ENCODE peak calls at places on chromosomes 1 and 21, in ten cellular contexts. One of them, this sample, is unnamed.

GRCh38 chr1:221263831-221264767 is 384.9 kb downstream of the HLX start:
- DNase-seq in uterus: no peak
- DNase-seq in spleen: no peak
- DNase-seq in body of pancreas: peak; percentile 47
- DNase-seq in upper lobe of left lung: no peak
- DNase-seq in H1: peak; percentile 57
- DNase-seq in IMR-90: peak; percentile 89
- DNase-seq in stomach: peak; percentile 27
- DNase-seq in esophagus squamous epithelium: peak; percentile 3
- DNase-seq in ovary: no peak
- DNase-seq in this sample: peak; percentile 59

GRCh38 chr1:25996966-25997758 is 701 bp downstream of the PAFAH2 start:
- DNase-seq in uterus: peak; percentile 24
- DNase-seq in spleen: no peak
- DNase-seq in body of pancreas: no peak
- DNase-seq in upper lobe of left lung: no peak
- DNase-seq in H1: no peak
- DNase-seq in IMR-90: peak; percentile 71
- DNase-seq in stomach: no peak
- DNase-seq in esophagus squamous epithelium: no peak
- DNase-seq in ovary: no peak
- DNase-seq in this sample: no peak

GRCh38 chr1:77193951-77194350 is 25.3 kb downstream of the PIGK start:
- DNase-seq in uterus: no peak
- DNase-seq in spleen: no peak
- DNase-seq in body of pancreas: no peak
- DNase-seq in upper lobe of left lung: no peak
- DNase-seq in H1: no peak
- DNase-seq in IMR-90: no peak
- DNase-seq in stomach: no peak
- DNase-seq in esophagus squamous epithelium: no peak
- DNase-seq in ovary: no peak
- DNase-seq in this sample: no peak

GRCh38 chr1:109239047-109239579 is 10.2 kb upstream of the CELSR2 start:
- DNase-seq in uterus: no peak
- DNase-seq in spleen: no peak
- DNase-seq in body of pancreas: no peak
- DNase-seq in upper lobe of left lung: peak; percentile 55
- DNase-seq in H1: no peak
- DNase-seq in IMR-90: no peak
- DNase-seq in stomach: no peak
- DNase-seq in esophagus squamous epithelium: no peak
- DNase-seq in ovary: no peak
- DNase-seq in this sample: no peak

GRCh38 chr1:84478876-84479868 is at the start of gene RPF1:
- DNase-seq in uterus: peak; percentile 67
- DNase-seq in spleen: peak; percentile 94
- DNase-seq in body of pancreas: peak; percentile 67
- DNase-seq in upper lobe of left lung: peak; percentile 94
- DNase-seq in H1: peak; percentile 79
- DNase-seq in IMR-90: peak; percentile 79
- DNase-seq in stomach: peak; percentile 68
- DNase-seq in esophagus squamous epithelium: peak; percentile 13
- DNase-seq in ovary: peak; percentile 74
- DNase-seq in this sample: peak; percentile 87

GRCh38 chr1:195584870-195585624 is 1023.2 kb downstream of the KCNT2 start:
- DNase-seq in uterus: no peak
- DNase-seq in spleen: peak; percentile 27
- DNase-seq in body of pancreas: no peak
- DNase-seq in upper lobe of left lung: no peak
- DNase-seq in H1: no peak
- DNase-seq in IMR-90: peak; percentile 15
- DNase-seq in stomach: no peak
- DNase-seq in esophagus squamous epithelium: no peak
- DNase-seq in ovary: no peak
- DNase-seq in this sample: no peak

GRCh38 chr21:45319461-45320211 is 31.9 kb upstream of the POFUT2 start:
- DNase-seq in uterus: no peak
- DNase-seq in spleen: peak; percentile 70
- DNase-seq in body of pancreas: no peak
- DNase-seq in upper lobe of left lung: peak; percentile 81
- DNase-seq in H1: no peak
- DNase-seq in IMR-90: peak; percentile 77
- DNase-seq in stomach: no peak
- DNase-seq in esophagus squamous epithelium: no peak
- DNase-seq in ovary: peak; percentile 43
- DNase-seq in this sample: peak; percentile 90

GRCh38 chr1:208448425-208448824 is 204.2 kb upstream of the PLXNA2 start:
- DNase-seq in uterus: no peak
- DNase-seq in spleen: no peak
- DNase-seq in body of pancreas: no peak
- DNase-seq in upper lobe of left lung: no peak
- DNase-seq in H1: no peak
- DNase-seq in IMR-90: no peak
- DNase-seq in stomach: no peak
- DNase-seq in esophagus squamous epithelium: no peak
- DNase-seq in ovary: no peak
- DNase-seq in this sample: no peak

GRCh38 chr1:163701783-163702182 is 380.0 kb downstream of the NUF2 start:
- DNase-seq in uterus: no peak
- DNase-seq in spleen: no peak
- DNase-seq in body of pancreas: no peak
- DNase-seq in upper lobe of left lung: no peak
- DNase-seq in H1: no peak
- DNase-seq in IMR-90: no peak
- DNase-seq in stomach: no peak
- DNase-seq in esophagus squamous epithelium: no peak
- DNase-seq in ovary: no peak
- DNase-seq in this sample: no peak
- H3K9me3 ChIP-seq in uterus: no peaks in the 10 kb centered on the region
- H3K9me3 ChIP-seq in spleen: no peaks in the 10 kb centered on the region
- H3K9me3 ChIP-seq in body of pancreas: no peaks in the 10 kb centered on the region
- H3K9me3 ChIP-seq in upper lobe of left lung: no peaks in the 10 kb centered on the region
- H3K9me3 ChIP-seq in H1: no peaks in the 10 kb centered on the region
- H3K9me3 ChIP-seq in IMR-90: no peaks in the 10 kb centered on the region
- H3K9me3 ChIP-seq in stomach: no peaks in the 10 kb centered on the region
- H3K9me3 ChIP-seq in esophagus squamous epithelium: no peaks in the 10 kb centered on the region
- H3K9me3 ChIP-seq in ovary: no peaks in the 10 kb centered on the region
- H3K9me3 ChIP-seq in this sample: no peaks in the 10 kb centered on the region

DNA sequence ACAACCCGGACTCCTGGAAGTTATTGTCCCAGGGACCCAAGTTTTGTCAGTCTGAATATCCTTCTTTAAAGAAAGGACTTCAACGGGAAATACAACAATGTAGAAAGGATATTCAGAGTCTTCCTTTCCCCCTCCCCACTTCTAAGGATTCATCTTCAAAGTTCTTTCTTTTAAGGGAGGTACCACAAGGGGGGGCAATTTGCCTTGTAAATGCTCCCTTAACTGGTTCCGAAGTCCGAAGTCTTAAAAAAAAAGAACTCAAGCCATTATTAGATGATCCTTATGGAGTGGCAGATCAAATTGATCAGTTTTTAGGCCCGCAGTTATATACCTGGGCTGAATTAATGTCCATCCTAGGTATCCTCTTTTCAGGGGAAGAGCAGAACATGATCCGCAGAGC is 47.0 kb downstream of the SERINC2 start:
- DNase-seq in uterus: no peak
- DNase-seq in spleen: no peak
- DNase-seq in body of pancreas: no peak
- DNase-seq in upper lobe of left lung: no peak
- DNase-seq in H1: no peak
- DNase-seq in IMR-90: peak; percentile 28
- DNase-seq in stomach: no peak
- DNase-seq in esophagus squamous epithelium: no peak
- DNase-seq in ovary: no peak
- DNase-seq in this sample: no peak
- H3K27me3 ChIP-seq in uterus: no peaks in the 10 kb centered on the region
- H3K27me3 ChIP-seq in spleen: no peaks in the 10 kb centered on the region
- H3K27me3 ChIP-seq in body of pancreas: no peaks in the 10 kb centered on the region
- H3K27me3 ChIP-seq in upper lobe of left lung: no peaks in the 10 kb centered on the region
- H3K27me3 ChIP-seq in H1: no peaks in the 10 kb centered on the region
- H3K27me3 ChIP-seq in IMR-90: peaks cover 31% of the 10 kb centered on the region
- H3K27me3 ChIP-seq in stomach: no peaks in the 10 kb centered on the region
- H3K27me3 ChIP-seq in esophagus squamous epithelium: peaks cover 29% of the 10 kb centered on the region
- H3K27me3 ChIP-seq in ovary: no peaks in the 10 kb centered on the region
- H3K27me3 ChIP-seq in this sample: no peaks in the 10 kb centered on the region

DNA sequence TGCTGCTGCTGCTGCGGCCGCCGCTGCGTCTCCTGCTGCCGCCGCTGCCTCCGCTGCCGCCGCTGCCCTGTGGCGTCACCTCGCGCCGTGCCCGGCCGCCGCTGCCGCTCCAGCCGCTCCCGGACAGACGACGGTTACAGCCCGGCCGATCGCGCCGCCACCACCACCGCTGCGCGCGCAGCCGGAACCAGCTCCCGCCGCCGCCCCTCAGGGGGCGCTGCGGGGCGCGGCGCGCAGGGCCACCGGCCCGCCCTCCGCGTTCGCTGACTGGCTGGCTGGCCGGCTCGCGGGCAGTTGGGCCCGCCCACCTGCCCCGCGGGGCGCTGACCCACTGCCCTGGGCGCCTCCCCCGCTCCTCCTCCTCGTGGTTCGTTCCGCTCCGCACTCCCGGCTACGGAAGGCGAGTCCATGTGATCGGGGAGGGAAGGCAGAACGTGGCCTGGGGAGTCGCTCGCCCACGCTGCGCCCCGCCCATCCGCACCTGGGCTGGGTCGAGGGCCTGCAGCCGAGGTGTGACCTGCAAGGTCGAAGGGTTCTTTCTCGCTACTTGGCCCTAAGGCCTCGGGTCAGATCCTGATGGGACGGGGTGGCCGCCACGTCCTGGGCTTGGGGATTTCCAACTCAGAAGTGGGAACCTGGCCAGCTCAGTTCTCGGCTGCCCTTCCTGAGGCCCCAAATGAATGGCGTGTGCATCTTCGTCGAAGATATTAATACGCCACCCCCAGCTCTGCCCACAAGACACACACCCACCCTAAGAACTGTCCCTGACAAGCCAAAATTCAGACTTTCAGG is at the start of gene PTP4A2:
- DNase-seq in uterus: peak; percentile 94
- DNase-seq in spleen: peak; percentile 98
- DNase-seq in body of pancreas: peak; percentile 96
- DNase-seq in upper lobe of left lung: peak; percentile 98
- DNase-seq in H1: peak; percentile 94
- DNase-seq in IMR-90: peak; percentile 88
- DNase-seq in stomach: peak; percentile 95
- DNase-seq in esophagus squamous epithelium: peak; percentile 62
- DNase-seq in ovary: peak; percentile 96
- DNase-seq in this sample: peak; percentile 95
- TF ChIP-seq POLR2A in uterus: peak; percentile 90
- TF ChIP-seq POLR2A in spleen: peak; percentile 71
- TF ChIP-seq POLR2A in body of pancreas: peak; percentile 87
- TF ChIP-seq POLR2A in upper lobe of left lung: no peak
- TF ChIP-seq POLR2A in H1: peak; percentile 62
- TF ChIP-seq POLR2A in IMR-90: peak; percentile 78
- TF ChIP-seq POLR2A in stomach: no peak
- TF ChIP-seq POLR2A in esophagus squamous epithelium: no peak
- TF ChIP-seq POLR2A in ovary: peak; percentile 96
- TF ChIP-seq POLR2A in this sample: no peak

DNA sequence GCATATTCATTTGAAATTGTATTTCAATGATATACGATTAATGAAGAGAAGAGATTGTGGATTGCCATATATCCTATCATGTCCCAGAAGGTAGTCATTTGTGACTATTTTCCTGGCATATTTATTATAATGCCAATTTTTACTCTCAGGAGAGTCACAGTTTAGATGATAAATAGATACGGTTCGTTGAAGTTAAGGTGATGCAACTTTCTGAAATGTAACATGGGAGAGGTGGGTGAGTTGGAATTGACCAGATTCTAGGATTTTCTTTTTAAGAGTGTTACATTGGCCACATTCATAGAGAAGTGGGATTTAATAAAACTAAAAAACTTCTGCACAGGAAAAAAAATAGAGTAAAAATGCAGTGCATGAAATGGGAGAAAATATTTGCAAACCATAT is 1138.6 kb downstream of the NCAM2 start:
- DNase-seq in uterus: no peak
- DNase-seq in spleen: no peak
- DNase-seq in body of pancreas: no peak
- DNase-seq in upper lobe of left lung: no peak
- DNase-seq in H1: no peak
- DNase-seq in IMR-90: no peak
- DNase-seq in stomach: no peak
- DNase-seq in esophagus squamous epithelium: no peak
- DNase-seq in ovary: no peak
- DNase-seq in this sample: no peak
- H3K9me3 ChIP-seq in uterus: no peaks in the 10 kb centered on the region
- H3K9me3 ChIP-seq in spleen: no peaks in the 10 kb centered on the region
- H3K9me3 ChIP-seq in body of pancreas: no peaks in the 10 kb centered on the region
- H3K9me3 ChIP-seq in upper lobe of left lung: no peaks in the 10 kb centered on the region
- H3K9me3 ChIP-seq in H1: no peaks in the 10 kb centered on the region
- H3K9me3 ChIP-seq in IMR-90: no peaks in the 10 kb centered on the region
- H3K9me3 ChIP-seq in stomach: no peaks in the 10 kb centered on the region
- H3K9me3 ChIP-seq in esophagus squamous epithelium: no peaks in the 10 kb centered on the region
- H3K9me3 ChIP-seq in ovary: no peaks in the 10 kb centered on the region
- H3K9me3 ChIP-seq in this sample: no peaks in the 10 kb centered on the region

GRCh38 chr1:37038703-37039093 is 4.4 kb upstream of the GRIK3 start:
- DNase-seq in uterus: no peak
- DNase-seq in spleen: no peak
- DNase-seq in body of pancreas: peak; percentile 53
- DNase-seq in upper lobe of left lung: no peak
- DNase-seq in H1: no peak
- DNase-seq in IMR-90: no peak
- DNase-seq in stomach: peak; percentile 33
- DNase-seq in esophagus squamous epithelium: no peak
- DNase-seq in ovary: no peak
- DNase-seq in this sample: no peak
- H3K27me3 ChIP-seq in uterus: no peaks in the 10 kb centered on the region
- H3K27me3 ChIP-seq in spleen: peaks cover 22% of the 10 kb centered on the region
- H3K27me3 ChIP-seq in body of pancreas: no peaks in the 10 kb centered on the region
- H3K27me3 ChIP-seq in upper lobe of left lung: no peaks in the 10 kb centered on the region
- H3K27me3 ChIP-seq in H1: peaks cover 10% of the 10 kb centered on the region
- H3K27me3 ChIP-seq in IMR-90: peaks cover 24% of the 10 kb centered on the region
- H3K27me3 ChIP-seq in stomach: peaks cover 74% of the 10 kb centered on the region
- H3K27me3 ChIP-seq in esophagus squamous epithelium: peaks cover 99% of the 10 kb centered on the region
- H3K27me3 ChIP-seq in ovary: no peaks in the 10 kb centered on the region
- H3K27me3 ChIP-seq in this sample: peaks cover 68% of the 10 kb centered on the region

DNA sequence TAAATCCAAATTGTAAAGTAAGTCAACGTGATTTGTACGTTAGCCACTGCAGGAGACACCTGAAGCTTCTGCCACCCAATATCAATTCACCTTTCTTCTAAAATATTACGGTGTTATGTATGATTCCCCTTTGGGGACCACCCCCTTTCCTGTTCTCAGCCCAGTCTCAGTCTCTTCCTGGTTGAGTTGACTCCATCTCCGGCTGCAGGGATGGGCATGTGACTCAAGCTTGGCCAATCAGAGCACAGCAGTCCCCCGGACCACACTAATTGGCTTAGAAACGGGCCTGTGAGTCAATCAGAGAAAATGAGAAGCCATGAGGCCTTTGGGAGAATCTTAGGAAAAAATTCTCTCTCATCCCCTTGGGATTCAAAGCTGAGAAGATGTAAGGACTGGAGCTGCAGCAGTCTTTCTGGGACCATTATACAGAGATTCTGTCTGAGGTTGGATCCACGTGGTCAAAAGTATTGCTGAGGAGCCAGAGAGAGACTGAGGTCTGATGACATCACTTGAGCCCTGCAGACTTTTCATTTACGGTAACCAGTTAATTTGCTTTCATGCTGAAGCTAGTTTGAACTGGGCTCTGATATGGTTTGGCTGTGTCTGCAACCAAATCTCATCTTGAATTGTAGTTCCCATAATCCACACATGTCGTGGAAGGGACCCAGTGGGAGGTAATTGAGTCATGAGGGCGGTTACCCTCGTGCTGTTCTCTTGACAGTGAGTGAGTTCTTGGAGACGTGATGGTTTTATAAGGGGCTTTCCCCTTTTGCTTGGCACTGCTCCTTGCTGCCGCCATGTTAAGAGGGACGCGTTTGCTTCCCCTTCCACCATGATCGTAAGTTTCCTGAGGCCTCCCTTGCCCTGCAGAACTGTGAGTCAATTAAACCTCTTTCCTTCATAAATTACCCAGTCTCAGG is 10.5 kb upstream of the FHAD1 start:
- DNase-seq in uterus: no peak
- DNase-seq in spleen: no peak
- DNase-seq in body of pancreas: no peak
- DNase-seq in upper lobe of left lung: no peak
- DNase-seq in H1: no peak
- DNase-seq in IMR-90: no peak
- DNase-seq in stomach: no peak
- DNase-seq in esophagus squamous epithelium: no peak
- DNase-seq in ovary: no peak
- DNase-seq in this sample: no peak
- TF ChIP-seq POLR2A in uterus: no peak
- TF ChIP-seq POLR2A in spleen: no peak
- TF ChIP-seq POLR2A in body of pancreas: no peak
- TF ChIP-seq POLR2A in upper lobe of left lung: no peak
- TF ChIP-seq POLR2A in H1: no peak
- TF ChIP-seq POLR2A in IMR-90: no peak
- TF ChIP-seq POLR2A in stomach: no peak
- TF ChIP-seq POLR2A in esophagus squamous epithelium: no peak
- TF ChIP-seq POLR2A in ovary: no peak
- TF ChIP-seq POLR2A in this sample: no peak

This sample was measured in heart left ventricle.